ENCODE peak calls at places on chromosomes 3 and 15, in six cellular contexts. M is mesendoderm, Y is H9, V is H1, O is IMR-90, I is mesenchymal stem cell. K is an unnamed sample.

GRCh38 chr15:97903560-97904195 is 56.8 kb upstream of the ARRDC4 start:
- DNase-seq in M (no peak), Y (no peak), V (no peak), O (no peak), I (no peak), K (no peak)

GRCh38 chr3:153369561-153370374 is 207.7 kb downstream of the RAP2B start:
- DNase-seq in M (no peak), Y (no peak), V (no peak), O (no peak), I (no peak), K (no peak)

GRCh38 chr3:99970198-99970597 is 144.1 kb downstream of the FILIP1L start:
- DNase-seq in M (no peak), Y (no peak), V (no peak), O (no peak), I (no peak), K (no peak)

GRCh38 chr3:140850210-140850955 is 91.3 kb upstream of the SLC25A36 start:
- DNase-seq in M (no peak), Y (no peak), V (no peak), O (no peak), I (no peak), K (no peak)

GRCh38 chr3:137293086-137293485 is 335.3 kb downstream of the IL20RB start:
- DNase-seq in M (no peak), Y (no peak), V (no peak), O (no peak), I (peak), K (no peak)

GRCh38 chr3:29331830-29332637 is 51.2 kb downstream of the RBMS3 start:
- DNase-seq in M (peak), Y (no peak), V (no peak), O (no peak), I (no peak), K (no peak)

GRCh38 chr3:33141006-33141405 is 27.2 kb downstream of the CRTAP start:
- DNase-seq in M (no peak), Y (no peak), V (no peak), O (no peak), I (no peak), K (no peak)

GRCh38 chr3:72310028-72310987 is 525.4 kb upstream of the PROK2 start:
- DNase-seq in M (no peak), Y (no peak), V (no peak), O (peak), I (peak), K (no peak)

GRCh38 chr15:76837474-76837873 is 67.7 kb downstream of the SCAPER start:
- DNase-seq in M (no peak), Y (no peak), V (no peak), O (no peak), I (no peak), K (no peak)

GRCh38 chr15:99421172-99421656 is 144.6 kb upstream of the MEF2A start:
- DNase-seq in M (no peak), Y (no peak), V (peak), O (peak), I (peak), K (no peak)
- H2BK120ac ChIP-seq in M (no peak), Y (no peak), V (no peak), O (peak), I (no peak), K (no peak)

DNA sequence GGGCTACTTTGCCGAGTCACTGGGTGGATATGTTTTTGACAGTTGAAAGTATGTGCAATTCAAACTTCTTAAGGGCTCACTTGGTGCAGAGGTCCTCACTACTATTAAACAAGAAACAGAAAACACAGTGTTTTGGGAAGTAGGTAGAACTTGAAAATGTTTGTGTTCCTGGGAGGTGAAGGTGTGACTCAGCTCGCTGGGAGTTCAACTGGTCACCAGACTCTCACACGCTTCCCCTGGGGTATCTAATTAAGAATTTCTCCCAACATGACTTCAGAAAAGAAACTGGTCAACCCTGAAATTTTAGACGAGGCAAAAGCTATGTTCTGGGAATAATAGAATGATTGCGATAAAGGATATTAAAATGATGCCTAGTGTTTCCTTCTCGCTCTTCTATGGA is 1039.8 kb upstream of the SEMA6D start:
- DNase-seq in M (peak), Y (no peak), V (no peak), O (no peak), I (no peak), K (no peak)
- H2BK15ac ChIP-seq in M (no peak), Y (no peak), V (no peak), O (no peak), I (no peak), K (no peak)

DNA sequence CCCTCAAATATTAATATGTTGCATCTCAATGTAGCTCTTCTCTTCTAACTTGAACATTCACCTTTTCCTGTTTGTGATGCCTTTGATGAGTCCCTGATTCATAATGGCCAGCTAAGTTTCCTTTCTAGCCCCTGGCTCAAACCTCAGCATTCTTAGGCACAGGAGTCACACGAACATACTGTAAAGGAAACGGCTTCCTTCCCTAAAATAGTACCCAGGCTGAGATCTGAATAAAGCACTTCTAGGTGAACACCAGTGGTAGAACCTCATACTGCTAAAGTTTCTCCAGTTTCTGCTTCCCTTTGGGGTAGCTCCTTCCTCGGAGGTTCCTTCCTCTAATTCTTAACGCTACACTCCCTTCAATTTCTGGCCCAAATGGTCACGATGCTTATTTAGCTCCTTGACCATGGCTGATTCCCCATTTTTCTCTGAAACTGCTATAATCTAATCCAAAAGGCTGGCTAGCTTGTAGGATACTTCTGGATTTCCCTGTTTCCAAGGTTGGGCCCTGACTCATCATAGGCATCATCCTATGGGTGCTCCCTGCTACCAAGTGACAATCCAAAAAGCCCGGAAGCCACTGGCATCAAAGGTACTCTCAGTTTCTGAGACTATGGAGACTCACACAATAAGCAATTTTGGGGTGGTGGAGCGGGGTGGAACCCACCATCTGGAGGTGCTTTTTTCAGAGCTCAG is 2.4 kb downstream of the ANAPC13 start:
- DNase-seq in M (no peak), Y (no peak), V (no peak), O (peak), I (peak), K (no peak)
- H2BK5ac ChIP-seq in M (no peak), Y (no peak), V (no peak), O (peak), I (no peak), K (no peak)

GRCh38 chr3:134362670-134363380 is 11.4 kb downstream of the AMOTL2 start:
- DNase-seq in M (no peak), Y (no peak), V (no peak), O (no peak), I (no peak), K (no peak)
- H2BK120ac ChIP-seq in M (peak), Y (no peak), V (peak), O (peak), I (no peak), K (no peak)

GRCh38 chr3:177136715-177137114 is 60.6 kb downstream of the TBL1XR1 start:
- DNase-seq in M (no peak), Y (no peak), V (no peak), O (no peak), I (no peak), K (no peak)
- H2BK15ac ChIP-seq in M (no peak), Y (no peak), V (no peak), O (no peak), I (no peak), K (no peak)

DNA sequence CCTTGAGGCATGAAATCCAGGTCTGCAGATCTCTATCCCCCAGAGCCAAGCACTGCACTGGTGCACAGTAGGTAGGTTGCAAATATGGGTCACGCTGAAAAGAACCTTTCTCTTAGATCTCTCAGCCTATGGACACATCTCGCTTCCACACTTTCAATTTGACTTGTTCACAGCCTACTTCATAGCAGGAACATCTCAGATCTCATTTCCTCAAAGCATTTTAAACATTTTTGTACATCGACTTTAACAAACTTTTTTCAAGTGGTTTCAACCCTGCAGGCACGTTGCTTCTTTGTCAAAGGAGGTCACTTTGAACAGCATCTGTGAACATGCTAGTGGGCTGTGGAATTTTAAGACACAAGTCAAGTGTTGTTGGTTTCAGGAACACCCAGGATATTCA is 76.0 kb downstream of the SLC12A8 start:
- DNase-seq in M (no peak), Y (no peak), V (no peak), O (no peak), I (no peak), K (no peak)
- H2BK5ac ChIP-seq in M (no peak), Y (no peak), V (no peak), O (no peak), I (no peak), K (no peak)

DNA sequence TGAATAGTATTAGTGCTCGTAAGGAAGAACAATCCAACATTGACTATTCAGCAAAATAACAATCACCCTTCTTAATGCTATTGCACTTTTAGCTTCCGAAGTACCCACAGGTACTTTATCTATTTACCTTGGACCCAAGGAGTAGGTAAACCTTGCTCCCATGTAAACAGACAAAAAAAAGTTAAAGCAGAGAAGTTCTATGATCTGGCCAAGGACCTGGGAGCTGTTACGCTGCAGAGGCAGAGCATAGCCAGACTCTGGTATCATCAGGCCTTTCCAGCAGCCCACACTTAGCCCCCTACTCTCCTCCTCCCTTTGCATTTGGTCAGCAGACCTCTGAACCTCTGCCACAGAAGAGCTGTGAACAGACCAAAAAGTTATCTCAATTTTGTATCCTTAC is 130.3 kb upstream of the TPM1 start:
- DNase-seq in M (no peak), Y (no peak), V (no peak), O (no peak), I (no peak), K (no peak)
- H2BK120ac ChIP-seq in M (no peak), Y (no peak), V (no peak), O (no peak), I (no peak), K (no peak)

GRCh38 chr15:35167675-35168074 is 82.6 kb upstream of the NANOGP8 start:
- DNase-seq in M (no peak), Y (no peak), V (no peak), O (no peak), I (no peak), K (no peak)

GRCh38 chr15:35170216-35170615 is 85.1 kb upstream of the NANOGP8 start:
- DNase-seq in M (no peak), Y (no peak), V (no peak), O (peak), I (peak), K (no peak)

GRCh38 chr15:35168464-35168863 is 83.4 kb upstream of the NANOGP8 start:
- DNase-seq in M (no peak), Y (no peak), V (no peak), O (peak), I (peak), K (no peak)

GRCh38 chr15:35161694-35162093 is 76.6 kb upstream of the NANOGP8 start:
- DNase-seq in M (no peak), Y (no peak), V (no peak), O (no peak), I (no peak), K (no peak)

DNA sequence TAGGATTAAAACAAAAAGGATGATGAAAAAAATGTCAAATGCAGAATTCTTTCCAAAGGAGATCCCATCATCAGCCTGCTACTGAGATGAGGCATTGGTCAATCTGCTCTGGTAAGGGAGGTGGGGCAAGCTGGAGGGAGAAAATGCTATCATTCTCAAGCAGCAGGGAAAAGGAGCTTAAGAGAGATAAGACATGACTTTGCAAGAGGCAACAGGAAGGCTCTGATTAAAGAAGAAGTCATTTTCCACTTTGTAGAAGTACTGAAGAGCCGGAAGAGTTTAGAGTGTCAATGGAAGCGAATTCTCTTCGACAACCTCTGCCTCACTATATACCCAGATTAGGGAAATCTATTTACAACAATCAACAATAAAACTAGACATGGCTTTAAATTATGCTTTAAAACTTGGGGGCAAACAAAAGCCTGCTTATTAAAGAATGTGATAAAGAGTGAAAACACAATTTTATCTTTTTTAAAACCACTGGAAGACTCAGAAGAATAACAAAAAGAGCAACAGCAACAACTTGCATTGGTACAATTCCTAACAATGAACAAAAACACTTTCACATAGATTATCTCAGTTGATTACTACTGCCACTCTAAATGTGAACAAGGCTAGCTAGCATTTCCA is 81.8 kb upstream of the NANOGP8 start:
- DNase-seq in M (peak), Y (no peak), V (no peak), O (peak), I (peak), K (no peak)
- H2BK15ac ChIP-seq in M (peak), Y (no peak), V (no peak), O (peak), I (no peak), K (no peak)

GRCh38 chr3:159762981-159763465 is 225.6 kb upstream of the IL12A start:
- DNase-seq in M (peak), Y (peak), V (peak), O (peak), I (peak), K (peak)
- H2BK5ac ChIP-seq in M (peak), Y (no peak), V (peak), O (peak), I (peak), K (peak)